ENCODE peak calls at places on chromosomes 12 and 14, in nine cellular contexts. One of them, this sample, is unnamed.

GRCh38 chr12:19811922-19812321 is 372.6 kb downstream of the AEBP2 start:
- DNase-seq in GM06990: no peak
- DNase-seq in lung: no peak
- DNase-seq in AG04449: no peak
- DNase-seq in H9: no peak
- DNase-seq in AG09319: no peak
- DNase-seq in LNCaP clone FGC: no peak
- DNase-seq in lower leg skin: no peak
- DNase-seq in foreskin keratinocyte: no peak
- DNase-seq in this sample: no peak

GRCh38 chr12:91139981-91140659 is 28.8 kb upstream of the LUM start:
- DNase-seq in foreskin keratinocyte: no peak
- DNase-seq in lung: no peak
- DNase-seq in AG04449: peak
- DNase-seq in GM06990: no peak
- DNase-seq in lower leg skin: no peak
- DNase-seq in LNCaP clone FGC: no peak
- DNase-seq in AG09319: peak
- DNase-seq in H9: no peak
- DNase-seq in this sample: peak

GRCh38 chr12:45973526-45973925 is 16.8 kb downstream of the SCAF11 start:
- DNase-seq in foreskin keratinocyte: no peak
- DNase-seq in lower leg skin: no peak
- DNase-seq in H9: no peak
- DNase-seq in lung: no peak
- DNase-seq in AG04449: no peak
- DNase-seq in GM06990: no peak
- DNase-seq in AG09319: no peak
- DNase-seq in LNCaP clone FGC: no peak
- DNase-seq in this sample: no peak

GRCh38 chr12:8771072-8771471 is 51.3 kb upstream of the A2ML1 start:
- DNase-seq in lower leg skin: no peak
- DNase-seq in H9: no peak
- DNase-seq in AG09319: no peak
- DNase-seq in LNCaP clone FGC: no peak
- DNase-seq in AG04449: no peak
- DNase-seq in lung: no peak
- DNase-seq in foreskin keratinocyte: no peak
- DNase-seq in GM06990: no peak
- DNase-seq in this sample: no peak

GRCh38 chr14:58740584-58740983 is 102.8 kb downstream of the DACT1 start:
- DNase-seq in H9: no peak
- DNase-seq in LNCaP clone FGC: no peak
- DNase-seq in lung: no peak
- DNase-seq in lower leg skin: no peak
- DNase-seq in GM06990: no peak
- DNase-seq in AG04449: no peak
- DNase-seq in foreskin keratinocyte: no peak
- DNase-seq in AG09319: no peak
- DNase-seq in this sample: no peak

GRCh38 chr12:85405781-85406522 is 125.9 kb downstream of the ALX1 start:
- DNase-seq in LNCaP clone FGC: no peak
- DNase-seq in lung: no peak
- DNase-seq in foreskin keratinocyte: no peak
- DNase-seq in H9: no peak
- DNase-seq in GM06990: no peak
- DNase-seq in AG09319: peak
- DNase-seq in AG04449: peak
- DNase-seq in lower leg skin: no peak
- DNase-seq in this sample: no peak

GRCh38 chr12:123149828-123150272 is 1.0 kb downstream of the PITPNM2 start:
- DNase-seq in lung: no peak
- DNase-seq in H9: no peak
- DNase-seq in AG09319: no peak
- DNase-seq in lower leg skin: no peak
- DNase-seq in AG04449: no peak
- DNase-seq in foreskin keratinocyte: no peak
- DNase-seq in LNCaP clone FGC: no peak
- DNase-seq in GM06990: no peak
- DNase-seq in this sample: no peak

GRCh38 chr14:31080060-31080459 is 53.9 kb upstream of the STRN3 start:
- DNase-seq in AG04449: no peak
- DNase-seq in GM06990: no peak
- DNase-seq in foreskin keratinocyte: no peak
- DNase-seq in lower leg skin: no peak
- DNase-seq in lung: no peak
- DNase-seq in LNCaP clone FGC: no peak
- DNase-seq in H9: no peak
- DNase-seq in AG09319: peak
- DNase-seq in this sample: peak

GRCh38 chr14:74161526-74162158 is 76.9 kb downstream of the LIN52 start:
- DNase-seq in AG04449: no peak
- DNase-seq in foreskin keratinocyte: no peak
- DNase-seq in AG09319: no peak
- DNase-seq in lung: no peak
- DNase-seq in H9: peak
- DNase-seq in GM06990: no peak
- DNase-seq in lower leg skin: no peak
- DNase-seq in LNCaP clone FGC: no peak
- DNase-seq in this sample: no peak

GRCh38 chr14:71415404-71415690 is 508.1 kb downstream of the PCNX1 start:
- DNase-seq in foreskin keratinocyte: no peak
- DNase-seq in LNCaP clone FGC: no peak
- DNase-seq in lung: no peak
- DNase-seq in GM06990: no peak
- DNase-seq in lower leg skin: no peak
- DNase-seq in AG04449: peak
- DNase-seq in AG09319: peak
- DNase-seq in H9: no peak
- DNase-seq in this sample: no peak

GRCh38 chr14:90444077-90444696 is 47.4 kb downstream of the CALM1 start:
- DNase-seq in foreskin keratinocyte: peak
- DNase-seq in lung: peak
- DNase-seq in AG04449: no peak
- DNase-seq in H9: no peak
- DNase-seq in LNCaP clone FGC: no peak
- DNase-seq in GM06990: no peak
- DNase-seq in AG09319: no peak
- DNase-seq in lower leg skin: peak
- DNase-seq in this sample: no peak

GRCh38 chr12:72388322-72388721 is 116.2 kb downstream of the TRHDE start:
- DNase-seq in lung: no peak
- DNase-seq in LNCaP clone FGC: no peak
- DNase-seq in lower leg skin: no peak
- DNase-seq in foreskin keratinocyte: no peak
- DNase-seq in GM06990: no peak
- DNase-seq in AG09319: no peak
- DNase-seq in H9: no peak
- DNase-seq in AG04449: no peak
- DNase-seq in this sample: no peak

GRCh38 chr12:110244829-110245228 is 36.2 kb upstream of the ATP2A2 start:
- DNase-seq in GM06990: no peak
- DNase-seq in AG09319: no peak
- DNase-seq in lower leg skin: no peak
- DNase-seq in AG04449: no peak
- DNase-seq in lung: no peak
- DNase-seq in H9: peak
- DNase-seq in foreskin keratinocyte: no peak
- DNase-seq in LNCaP clone FGC: no peak
- DNase-seq in this sample: no peak

GRCh38 chr12:82723891-82724290 is 37.2 kb downstream of the TMTC2 start:
- DNase-seq in GM06990: no peak
- DNase-seq in lower leg skin: no peak
- DNase-seq in AG04449: no peak
- DNase-seq in H9: no peak
- DNase-seq in foreskin keratinocyte: no peak
- DNase-seq in LNCaP clone FGC: no peak
- DNase-seq in AG09319: no peak
- DNase-seq in lung: no peak
- DNase-seq in this sample: no peak

GRCh38 chr14:38145142-38145541 is 62.6 kb upstream of the SSTR1 start:
- DNase-seq in AG09319: no peak
- DNase-seq in lung: no peak
- DNase-seq in GM06990: no peak
- DNase-seq in foreskin keratinocyte: peak
- DNase-seq in AG04449: no peak
- DNase-seq in lower leg skin: peak
- DNase-seq in H9: no peak
- DNase-seq in LNCaP clone FGC: no peak
- DNase-seq in this sample: no peak

GRCh38 chr14:104461676-104462443 is 117.7 kb upstream of the C14orf180 start:
- DNase-seq in foreskin keratinocyte: no peak
- DNase-seq in lung: peak
- DNase-seq in lower leg skin: no peak
- DNase-seq in H9: peak
- DNase-seq in AG09319: no peak
- DNase-seq in GM06990: no peak
- DNase-seq in AG04449: no peak
- DNase-seq in LNCaP clone FGC: no peak
- DNase-seq in this sample: no peak

GRCh38 chr14:102319351-102320032 is at the start of gene ZNF839:
- DNase-seq in AG04449: no peak
- DNase-seq in LNCaP clone FGC: peak
- DNase-seq in lung: peak
- DNase-seq in AG09319: peak
- DNase-seq in H9: peak
- DNase-seq in GM06990: peak
- DNase-seq in foreskin keratinocyte: peak
- DNase-seq in lower leg skin: peak
- DNase-seq in this sample: peak

GRCh38 chr14:29587046-29587445 is 340.6 kb downstream of the PRKD1 start:
- DNase-seq in foreskin keratinocyte: no peak
- DNase-seq in AG09319: no peak
- DNase-seq in lower leg skin: no peak
- DNase-seq in lung: no peak
- DNase-seq in AG04449: no peak
- DNase-seq in LNCaP clone FGC: no peak
- DNase-seq in H9: no peak
- DNase-seq in GM06990: no peak
- DNase-seq in this sample: no peak

GRCh38 chr14:67417633-67418032 is 5.7 kb upstream of the PLEK2 start:
- DNase-seq in GM06990: no peak
- DNase-seq in AG04449: no peak
- DNase-seq in foreskin keratinocyte: no peak
- DNase-seq in AG09319: no peak
- DNase-seq in LNCaP clone FGC: no peak
- DNase-seq in H9: no peak
- DNase-seq in lower leg skin: no peak
- DNase-seq in lung: peak
- DNase-seq in this sample: no peak

GRCh38 chr12:125185740-125186470 is 120.7 kb downstream of the AACS start:
- DNase-seq in lower leg skin: peak
- DNase-seq in H9: peak
- DNase-seq in lung: peak
- DNase-seq in LNCaP clone FGC: no peak
- DNase-seq in AG09319: peak
- DNase-seq in foreskin keratinocyte: no peak
- DNase-seq in GM06990: peak
- DNase-seq in AG04449: no peak
- DNase-seq in this sample: no peak
- TF ChIP-seq CTCF in lower leg skin: no peak
- TF ChIP-seq CTCF in H9: peak
- TF ChIP-seq CTCF in lung: no peak
- TF ChIP-seq CTCF in LNCaP clone FGC: peak
- TF ChIP-seq CTCF in AG09319: peak
- TF ChIP-seq CTCF in foreskin keratinocyte: peak
- TF ChIP-seq CTCF in GM06990: no peak
- TF ChIP-seq CTCF in AG04449: peak
- TF ChIP-seq CTCF in this sample: peak

GRCh38 chr12:107990325-107990724 is 138.8 kb upstream of the WSCD2 start:
- DNase-seq in foreskin keratinocyte: no peak
- DNase-seq in lung: no peak
- DNase-seq in H9: peak
- DNase-seq in AG04449: no peak
- DNase-seq in AG09319: no peak
- DNase-seq in GM06990: no peak
- DNase-seq in LNCaP clone FGC: no peak
- DNase-seq in lower leg skin: no peak
- DNase-seq in this sample: no peak
- TF ChIP-seq CTCF in foreskin keratinocyte: peak
- TF ChIP-seq CTCF in lung: no peak
- TF ChIP-seq CTCF in H9: peak
- TF ChIP-seq CTCF in AG04449: no peak
- TF ChIP-seq CTCF in AG09319: peak
- TF ChIP-seq CTCF in GM06990: peak
- TF ChIP-seq CTCF in LNCaP clone FGC: peak
- TF ChIP-seq CTCF in lower leg skin: no peak
- TF ChIP-seq CTCF in this sample: peak

GRCh38 chr12:27355979-27356378 is 23.3 kb downstream of the BMAL2 start:
- DNase-seq in H9: no peak
- DNase-seq in lung: no peak
- DNase-seq in GM06990: no peak
- DNase-seq in AG04449: no peak
- DNase-seq in LNCaP clone FGC: no peak
- DNase-seq in lower leg skin: no peak
- DNase-seq in foreskin keratinocyte: no peak
- DNase-seq in AG09319: no peak
- DNase-seq in this sample: no peak
- TF ChIP-seq CTCF in H9: no peak
- TF ChIP-seq CTCF in lung: no peak
- TF ChIP-seq CTCF in GM06990: no peak
- TF ChIP-seq CTCF in AG04449: no peak
- TF ChIP-seq CTCF in LNCaP clone FGC: no peak
- TF ChIP-seq CTCF in lower leg skin: no peak
- TF ChIP-seq CTCF in foreskin keratinocyte: no peak
- TF ChIP-seq CTCF in AG09319: no peak
- TF ChIP-seq CTCF in this sample: no peak

GRCh38 chr12:101875112-101875961 is 2.0 kb upstream of the DRAM1 start:
- DNase-seq in GM06990: no peak
- DNase-seq in lung: no peak
- DNase-seq in foreskin keratinocyte: no peak
- DNase-seq in H9: no peak
- DNase-seq in LNCaP clone FGC: no peak
- DNase-seq in AG04449: no peak
- DNase-seq in lower leg skin: no peak
- DNase-seq in AG09319: no peak
- DNase-seq in this sample: no peak

GRCh38 chr12:101880769-101881168 is 3.4 kb downstream of the DRAM1 start:
- DNase-seq in H9: no peak
- DNase-seq in lower leg skin: no peak
- DNase-seq in GM06990: no peak
- DNase-seq in foreskin keratinocyte: no peak
- DNase-seq in LNCaP clone FGC: no peak
- DNase-seq in AG04449: no peak
- DNase-seq in AG09319: no peak
- DNase-seq in lung: no peak
- DNase-seq in this sample: no peak

GRCh38 chr12:101881228-101881627 is 3.8 kb downstream of the DRAM1 start:
- DNase-seq in AG09319: no peak
- DNase-seq in AG04449: no peak
- DNase-seq in GM06990: no peak
- DNase-seq in foreskin keratinocyte: no peak
- DNase-seq in H9: no peak
- DNase-seq in lung: no peak
- DNase-seq in lower leg skin: no peak
- DNase-seq in LNCaP clone FGC: no peak
- DNase-seq in this sample: no peak

GRCh38 chr12:101877816-101878811 is 734 bp downstream of the DRAM1 start:
- DNase-seq in lower leg skin: no peak
- DNase-seq in AG09319: no peak
- DNase-seq in AG04449: no peak
- DNase-seq in foreskin keratinocyte: no peak
- DNase-seq in LNCaP clone FGC: no peak
- DNase-seq in GM06990: no peak
- DNase-seq in lung: peak
- DNase-seq in H9: peak
- DNase-seq in this sample: no peak

GRCh38 chr12:101876861-101877815 is at the start of gene DRAM1:
- DNase-seq in lower leg skin: peak
- DNase-seq in H9: peak
- DNase-seq in AG09319: peak
- DNase-seq in GM06990: peak
- DNase-seq in foreskin keratinocyte: peak
- DNase-seq in lung: peak
- DNase-seq in LNCaP clone FGC: peak
- DNase-seq in AG04449: peak
- DNase-seq in this sample: peak
- TF ChIP-seq CTCF in lower leg skin: no peak
- TF ChIP-seq CTCF in H9: peak
- TF ChIP-seq CTCF in AG09319: peak
- TF ChIP-seq CTCF in GM06990: peak
- TF ChIP-seq CTCF in foreskin keratinocyte: peak
- TF ChIP-seq CTCF in lung: peak
- TF ChIP-seq CTCF in LNCaP clone FGC: peak
- TF ChIP-seq CTCF in AG04449: peak
- TF ChIP-seq CTCF in this sample: no peak

This sample was measured in HFF-Myc.